ENCODE peak calls at places on chromosome 17, in eight cellular contexts. D is A172; K is CD4-positive, CD25-positive, alpha-beta regulatory T cell; G is natural killer cell; O is neural crest cell; J is AG04449; Y is colonic mucosa; M is iris pigment epithelial cell. A is an unnamed sample.

GRCh38 chr17:17693253-17693954 is 12.1 kb downstream of the RAI1 start:
- DNase-seq in J (no peak), O (peak), M (no peak), G (no peak), Y (peak), D (peak), K (no peak), A (no peak)

GRCh38 chr17:45999900-46000290 is 845 bp downstream of the STH start:
- DNase-seq in J (no peak), Y (no peak), M (no peak), O (no peak), G (no peak), K (no peak), D (no peak), A (no peak)

GRCh38 chr17:68383443-68384321 is 73.6 kb downstream of the WIPI1 start:
- DNase-seq in K (no peak), Y (no peak), O (no peak), G (no peak), D (peak), M (peak), J (peak), A (peak)

GRCh38 chr17:74117087-74117486 is 86.4 kb upstream of the RPL38 start:
- DNase-seq in J (no peak), Y (no peak), D (no peak), K (no peak), M (no peak), G (no peak), O (no peak), A (no peak)

GRCh38 chr17:80316927-80317705 is 56.5 kb downstream of the RNF213 start:
- DNase-seq in D (no peak), Y (no peak), K (no peak), M (no peak), G (no peak), J (no peak), O (no peak), A (no peak)

GRCh38 chr17:8900626-8901585 is 33.4 kb upstream of the PIK3R6 start:
- DNase-seq in O (no peak), J (no peak), Y (no peak), K (no peak), M (no peak), D (no peak), G (no peak), A (no peak)

GRCh38 chr17:39730095-39730921 is at the start of gene MIEN1:
- DNase-seq in O (peak), M (peak), D (peak), J (no peak), Y (peak), G (peak), K (peak), A (no peak)

GRCh38 chr17:49061524-49061943 is 64.3 kb downstream of the IGF2BP1 start:
- DNase-seq in G (no peak), O (no peak), K (no peak), M (peak), J (no peak), D (peak), Y (no peak), A (no peak)

GRCh38 chr17:9478889-9479288 is 96.7 kb downstream of the STX8 start:
- DNase-seq in Y (no peak), D (no peak), K (no peak), M (no peak), J (no peak), G (no peak), O (no peak), A (no peak)

GRCh38 chr17:76198702-76199101 is 41.6 kb downstream of the RNF157 start:
- DNase-seq in D (no peak), O (no peak), M (no peak), G (no peak), J (no peak), Y (no peak), K (no peak), A (no peak)

GRCh38 chr17:9937164-9937835 is 32.2 kb upstream of the RCVRN start:
- DNase-seq in K (no peak), O (no peak), M (peak), Y (peak), D (no peak), G (no peak), J (no peak), A (no peak)

GRCh38 chr17:51057534-51057933 is 63.1 kb downstream of the SPAG9 start:
- DNase-seq in J (no peak), Y (no peak), M (no peak), D (no peak), K (no peak), O (no peak), G (no peak), A (no peak)

GRCh38 chr17:29617125-29617480 is 5.6 kb downstream of the CORO6 start:
- DNase-seq in M (peak), O (peak), D (peak), K (peak), G (peak), J (no peak), Y (peak), A (no peak)

GRCh38 chr17:45980855-45981254 is 18.2 kb upstream of the STH start:
- DNase-seq in K (no peak), M (no peak), D (no peak), J (no peak), G (no peak), Y (no peak), O (no peak), A (no peak)

GRCh38 chr17:31558748-31559646 is 167.5 kb downstream of the RAB11FIP4 start:
- DNase-seq in M (peak), O (peak), Y (peak), G (peak), K (peak), J (no peak), D (peak), A (no peak)

GRCh38 chr17:79919164-79919585 is 79.9 kb upstream of the CBX4 start:
- DNase-seq in G (no peak), O (no peak), K (no peak), J (no peak), M (no peak), D (peak), Y (peak), A (peak)

GRCh38 chr17:67244621-67245072 is 349 bp downstream of the HELZ start:
- DNase-seq in G (no peak), Y (peak), J (no peak), O (peak), D (no peak), K (peak), M (no peak), A (no peak)

GRCh38 chr17:58224315-58224714 is 5.3 kb upstream of the MKS1 start:
- DNase-seq in Y (no peak), D (peak), G (no peak), J (peak), M (peak), K (no peak), O (no peak), A (no peak)

GRCh38 chr17:75087558-75088453 is at the start of gene SLC16A5:
- DNase-seq in M (peak), J (no peak), G (peak), Y (peak), D (no peak), O (peak), K (peak), A (peak)

GRCh38 chr17:71792966-71793365 is 327.9 kb upstream of the SOX9 start:
- DNase-seq in O (no peak), G (no peak), Y (no peak), K (no peak), M (peak), J (peak), D (no peak), A (peak)

GRCh38 chr17:28953444-28954118 is 2.3 kb upstream of the PHF12 start:
- DNase-seq in K (peak), D (no peak), Y (peak), G (no peak), O (peak), J (no peak), M (peak), A (peak)